ENCODE peak calls at places on chromosomes 7 and 10, in ten cellular contexts. One of them, this sample, is unnamed.
A peak's percentile ranks its signal among the peaks of the same experiment; 100 is the strongest.

GRCh38 chr7:130137207-130137606 is 66.9 kb downstream of the KLHDC10 start:
- DNase-seq in fibroblast of the aortic adventitia: no peak
- DNase-seq in OCI-LY7: no peak
- DNase-seq in tibial artery: no peak
- DNase-seq in A549: no peak
- DNase-seq in HFF-Myc: no peak
- DNase-seq in astrocyte of the spinal cord: no peak
- DNase-seq in mesenchymal stem cell: no peak
- DNase-seq in heart right ventricle: no peak
- DNase-seq in fibroblast of pulmonary artery: no peak
- DNase-seq in this sample: no peak

GRCh38 chr7:130758429-130759056 is 24.5 kb upstream of the KLF14 start:
- DNase-seq in tibial artery: no peak
- DNase-seq in HFF-Myc: peak; percentile 4
- DNase-seq in fibroblast of pulmonary artery: peak; percentile 82
- DNase-seq in OCI-LY7: peak; percentile 60
- DNase-seq in mesenchymal stem cell: peak; percentile 62
- DNase-seq in astrocyte of the spinal cord: peak; percentile 73
- DNase-seq in fibroblast of the aortic adventitia: peak; percentile 84
- DNase-seq in A549: peak; percentile 64
- DNase-seq in heart right ventricle: no peak
- DNase-seq in this sample: peak; percentile 76

GRCh38 chr7:8389898-8390642 is 43.3 kb upstream of the NXPH1 start:
- DNase-seq in OCI-LY7: no peak
- DNase-seq in fibroblast of pulmonary artery: no peak
- DNase-seq in HFF-Myc: no peak
- DNase-seq in heart right ventricle: no peak
- DNase-seq in fibroblast of the aortic adventitia: no peak
- DNase-seq in A549: peak; percentile 23
- DNase-seq in mesenchymal stem cell: no peak
- DNase-seq in astrocyte of the spinal cord: no peak
- DNase-seq in tibial artery: no peak
- DNase-seq in this sample: no peak

GRCh38 chr7:142158741-142159496 is 47.4 kb downstream of the MGAM2 start:
- DNase-seq in HFF-Myc: no peak
- DNase-seq in fibroblast of the aortic adventitia: no peak
- DNase-seq in fibroblast of pulmonary artery: no peak
- DNase-seq in tibial artery: no peak
- DNase-seq in astrocyte of the spinal cord: no peak
- DNase-seq in mesenchymal stem cell: no peak
- DNase-seq in OCI-LY7: no peak
- DNase-seq in A549: no peak
- DNase-seq in heart right ventricle: no peak
- DNase-seq in this sample: no peak

GRCh38 chr10:1214882-1215540 is 158.8 kb downstream of the WDR37 start:
- DNase-seq in tibial artery: no peak
- DNase-seq in OCI-LY7: no peak
- DNase-seq in HFF-Myc: no peak
- DNase-seq in fibroblast of pulmonary artery: no peak
- DNase-seq in fibroblast of the aortic adventitia: no peak
- DNase-seq in mesenchymal stem cell: no peak
- DNase-seq in A549: no peak
- DNase-seq in astrocyte of the spinal cord: no peak
- DNase-seq in heart right ventricle: no peak
- DNase-seq in this sample: no peak

GRCh38 chr7:20407585-20408466 is 77.1 kb downstream of the ITGB8 start:
- DNase-seq in A549: peak; percentile 9
- DNase-seq in mesenchymal stem cell: peak; percentile 55
- DNase-seq in astrocyte of the spinal cord: peak; percentile 45
- DNase-seq in heart right ventricle: peak; percentile 55
- DNase-seq in OCI-LY7: no peak
- DNase-seq in fibroblast of the aortic adventitia: peak; percentile 81
- DNase-seq in fibroblast of pulmonary artery: peak; percentile 78
- DNase-seq in tibial artery: peak; percentile 54
- DNase-seq in HFF-Myc: no peak
- DNase-seq in this sample: peak; percentile 65

GRCh38 chr7:23477962-23478866 is 7.9 kb upstream of the IGF2BP3 start:
- DNase-seq in fibroblast of pulmonary artery: no peak
- DNase-seq in tibial artery: no peak
- DNase-seq in OCI-LY7: no peak
- DNase-seq in heart right ventricle: no peak
- DNase-seq in astrocyte of the spinal cord: no peak
- DNase-seq in HFF-Myc: no peak
- DNase-seq in A549: no peak
- DNase-seq in mesenchymal stem cell: no peak
- DNase-seq in fibroblast of the aortic adventitia: peak; percentile 22
- DNase-seq in this sample: no peak

GRCh38 chr7:39952791-39953190 is 2.7 kb downstream of the CDK13 start:
- DNase-seq in A549: no peak
- DNase-seq in astrocyte of the spinal cord: peak; percentile 17
- DNase-seq in HFF-Myc: no peak
- DNase-seq in fibroblast of the aortic adventitia: peak; percentile 37
- DNase-seq in fibroblast of pulmonary artery: peak; percentile 19
- DNase-seq in tibial artery: no peak
- DNase-seq in OCI-LY7: no peak
- DNase-seq in heart right ventricle: no peak
- DNase-seq in mesenchymal stem cell: peak; percentile 32
- DNase-seq in this sample: no peak

GRCh38 chr7:103150192-103150591 is 1.3 kb upstream of the NAPEPLD start:
- DNase-seq in OCI-LY7: peak; percentile 18
- DNase-seq in tibial artery: no peak
- DNase-seq in mesenchymal stem cell: no peak
- DNase-seq in fibroblast of pulmonary artery: no peak
- DNase-seq in astrocyte of the spinal cord: no peak
- DNase-seq in heart right ventricle: no peak
- DNase-seq in fibroblast of the aortic adventitia: no peak
- DNase-seq in HFF-Myc: no peak
- DNase-seq in A549: no peak
- DNase-seq in this sample: no peak

GRCh38 chr10:73865459-73866442 is 8.6 kb downstream of the CAMK2G start:
- DNase-seq in astrocyte of the spinal cord: no peak
- DNase-seq in fibroblast of pulmonary artery: no peak
- DNase-seq in mesenchymal stem cell: no peak
- DNase-seq in heart right ventricle: peak; percentile 42
- DNase-seq in tibial artery: peak; percentile 49
- DNase-seq in A549: no peak
- DNase-seq in OCI-LY7: peak; percentile 85
- DNase-seq in fibroblast of the aortic adventitia: no peak
- DNase-seq in HFF-Myc: no peak
- DNase-seq in this sample: no peak

GRCh38 chr7:28782362-28782761 is 175.8 kb downstream of the TRIL start:
- DNase-seq in HFF-Myc: no peak
- DNase-seq in fibroblast of the aortic adventitia: no peak
- DNase-seq in A549: no peak
- DNase-seq in astrocyte of the spinal cord: no peak
- DNase-seq in OCI-LY7: no peak
- DNase-seq in fibroblast of pulmonary artery: no peak
- DNase-seq in mesenchymal stem cell: no peak
- DNase-seq in heart right ventricle: no peak
- DNase-seq in tibial artery: no peak
- DNase-seq in this sample: no peak

GRCh38 chr10:121681982-121682687 is 83.9 kb upstream of the FGFR2 start:
- DNase-seq in mesenchymal stem cell: no peak
- DNase-seq in tibial artery: no peak
- DNase-seq in fibroblast of the aortic adventitia: no peak
- DNase-seq in fibroblast of pulmonary artery: no peak
- DNase-seq in astrocyte of the spinal cord: peak; percentile 2
- DNase-seq in A549: no peak
- DNase-seq in OCI-LY7: no peak
- DNase-seq in heart right ventricle: peak; percentile 16
- DNase-seq in HFF-Myc: no peak
- DNase-seq in this sample: no peak

GRCh38 chr10:8402469-8403074 is 348.1 kb downstream of the GATA3 start:
- DNase-seq in heart right ventricle: no peak
- DNase-seq in OCI-LY7: no peak
- DNase-seq in tibial artery: no peak
- DNase-seq in A549: no peak
- DNase-seq in astrocyte of the spinal cord: no peak
- DNase-seq in mesenchymal stem cell: no peak
- DNase-seq in fibroblast of pulmonary artery: no peak
- DNase-seq in fibroblast of the aortic adventitia: no peak
- DNase-seq in HFF-Myc: no peak
- DNase-seq in this sample: peak; percentile 34

GRCh38 chr10:13904053-13904452 is 317.3 kb downstream of the PRPF18 start:
- DNase-seq in fibroblast of pulmonary artery: no peak
- DNase-seq in tibial artery: no peak
- DNase-seq in heart right ventricle: no peak
- DNase-seq in fibroblast of the aortic adventitia: no peak
- DNase-seq in mesenchymal stem cell: no peak
- DNase-seq in HFF-Myc: no peak
- DNase-seq in OCI-LY7: no peak
- DNase-seq in astrocyte of the spinal cord: no peak
- DNase-seq in A549: no peak
- DNase-seq in this sample: no peak

GRCh38 chr7:92763636-92764423 is 72.5 kb downstream of the CDK6 start:
- DNase-seq in OCI-LY7: no peak
- DNase-seq in tibial artery: no peak
- DNase-seq in mesenchymal stem cell: peak; percentile 85
- DNase-seq in fibroblast of pulmonary artery: peak; percentile 65
- DNase-seq in astrocyte of the spinal cord: peak; percentile 76
- DNase-seq in HFF-Myc: peak; percentile 75
- DNase-seq in heart right ventricle: no peak
- DNase-seq in A549: peak; percentile 92
- DNase-seq in fibroblast of the aortic adventitia: peak; percentile 44
- DNase-seq in this sample: peak; percentile 80

GRCh38 chr7:117818241-117818640 is 55.0 kb downstream of the CTTNBP2 start:
- DNase-seq in astrocyte of the spinal cord: no peak
- DNase-seq in OCI-LY7: no peak
- DNase-seq in A549: no peak
- DNase-seq in tibial artery: no peak
- DNase-seq in fibroblast of the aortic adventitia: no peak
- DNase-seq in fibroblast of pulmonary artery: no peak
- DNase-seq in mesenchymal stem cell: peak; percentile 75
- DNase-seq in HFF-Myc: no peak
- DNase-seq in heart right ventricle: no peak
- DNase-seq in this sample: no peak

GRCh38 chr7:27200761-27201230 is 905 bp upstream of the HOXA13 start:
- DNase-seq in tibial artery: no peak
- DNase-seq in mesenchymal stem cell: peak; percentile 22
- DNase-seq in A549: no peak
- DNase-seq in fibroblast of the aortic adventitia: no peak
- DNase-seq in fibroblast of pulmonary artery: no peak
- DNase-seq in heart right ventricle: no peak
- DNase-seq in astrocyte of the spinal cord: no peak
- DNase-seq in HFF-Myc: no peak
- DNase-seq in OCI-LY7: no peak
- DNase-seq in this sample: no peak
- H3K4me3 ChIP-seq in tibial artery: no peak overlapping the region
- H3K4me3 ChIP-seq in mesenchymal stem cell: no peak overlapping the region
- H3K4me3 ChIP-seq in A549: peak overlapping the region; percentile 82
- H3K4me3 ChIP-seq in fibroblast of the aortic adventitia: no peak overlapping the region
- H3K4me3 ChIP-seq in fibroblast of pulmonary artery: no peak overlapping the region
- H3K4me3 ChIP-seq in heart right ventricle: peak overlapping the region; percentile 19
- H3K4me3 ChIP-seq in astrocyte of the spinal cord: no peak overlapping the region
- H3K4me3 ChIP-seq in HFF-Myc: peak overlapping the region; percentile 46
- H3K4me3 ChIP-seq in OCI-LY7: peak overlapping the region; percentile 73
- H3K4me3 ChIP-seq in this sample: no peak overlapping the region

DNA sequence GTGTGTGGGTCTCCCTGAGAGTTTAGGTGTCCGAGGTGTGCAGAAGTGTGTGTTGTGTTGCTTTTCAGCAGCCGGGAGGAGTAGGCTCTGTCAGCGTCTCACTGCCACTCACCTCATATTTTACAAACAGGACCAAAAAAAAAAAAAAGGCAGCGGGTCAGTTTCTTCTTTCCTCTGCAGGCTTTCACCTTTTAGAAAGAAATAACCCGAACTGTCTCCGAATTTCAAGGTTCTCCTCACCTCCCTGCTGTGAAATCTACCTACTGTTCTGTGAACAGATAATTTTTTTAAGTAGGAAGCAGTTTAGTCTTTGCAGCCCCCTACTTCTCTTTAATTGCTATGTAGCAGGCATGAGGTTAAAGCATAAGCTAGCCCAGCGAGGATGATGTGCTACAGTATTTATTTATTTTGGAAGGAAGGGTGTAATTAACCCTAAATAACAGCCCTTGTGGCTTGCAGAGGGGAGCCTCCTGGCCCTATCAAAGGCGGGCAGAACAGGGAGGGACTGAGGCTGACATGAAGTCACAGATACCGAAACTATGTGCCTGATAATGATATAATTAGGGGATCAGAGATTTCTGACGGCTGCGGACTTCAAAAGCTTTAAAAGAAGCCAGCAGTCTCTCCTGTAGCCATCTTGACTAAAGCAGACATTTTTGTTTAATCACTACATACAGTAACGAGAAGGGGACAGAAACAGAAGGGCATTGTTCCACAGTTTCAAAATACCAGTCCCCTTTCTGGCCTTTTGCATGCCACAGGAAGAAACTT is 1.6 kb downstream of the BAMBI start:
- DNase-seq in heart right ventricle: no peak
- DNase-seq in fibroblast of pulmonary artery: peak; percentile 31
- DNase-seq in astrocyte of the spinal cord: peak; percentile 39
- DNase-seq in HFF-Myc: no peak
- DNase-seq in OCI-LY7: peak; percentile 47
- DNase-seq in fibroblast of the aortic adventitia: peak; percentile 13
- DNase-seq in tibial artery: no peak
- DNase-seq in A549: no peak
- DNase-seq in mesenchymal stem cell: peak; percentile 45
- DNase-seq in this sample: no peak
- H3K4me3 ChIP-seq in heart right ventricle: peak overlapping the region; percentile 79
- H3K4me3 ChIP-seq in fibroblast of pulmonary artery: peak overlapping the region; percentile 75
- H3K4me3 ChIP-seq in astrocyte of the spinal cord: peak overlapping the region; percentile 67
- H3K4me3 ChIP-seq in HFF-Myc: peak overlapping the region; percentile 60
- H3K4me3 ChIP-seq in OCI-LY7: peak overlapping the region; percentile 82
- H3K4me3 ChIP-seq in fibroblast of the aortic adventitia: peak overlapping the region; percentile 77
- H3K4me3 ChIP-seq in tibial artery: peak overlapping the region; percentile 86
- H3K4me3 ChIP-seq in A549: peak overlapping the region; percentile 99
- H3K4me3 ChIP-seq in mesenchymal stem cell: peak overlapping the region; percentile 82
- H3K4me3 ChIP-seq in this sample: peak overlapping the region; percentile 80

DNA sequence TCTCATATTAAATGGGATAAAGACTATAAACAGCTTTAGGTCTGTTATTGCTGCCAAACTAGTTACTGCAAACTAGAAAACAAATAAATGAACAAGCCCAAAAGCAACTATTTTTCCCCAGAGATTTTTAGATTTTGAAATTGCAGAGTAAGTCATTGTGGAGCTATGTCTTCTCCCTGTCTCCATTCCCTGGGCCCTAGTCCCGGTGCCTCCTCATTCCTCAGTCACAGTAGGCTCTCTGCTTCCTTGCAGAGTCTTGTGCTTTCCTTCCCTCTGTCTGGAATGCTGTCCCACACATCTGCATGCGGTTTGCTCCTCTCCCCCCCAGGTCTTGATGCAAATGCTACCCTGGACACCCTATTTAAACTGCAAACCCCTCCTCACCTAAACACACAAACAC is 4.0 kb downstream of the PNLIPRP3 start:
- DNase-seq in fibroblast of pulmonary artery: no peak
- DNase-seq in A549: no peak
- DNase-seq in HFF-Myc: no peak
- DNase-seq in mesenchymal stem cell: no peak
- DNase-seq in heart right ventricle: no peak
- DNase-seq in tibial artery: no peak
- DNase-seq in astrocyte of the spinal cord: no peak
- DNase-seq in OCI-LY7: no peak
- DNase-seq in fibroblast of the aortic adventitia: no peak
- DNase-seq in this sample: no peak
- H3K4me3 ChIP-seq in fibroblast of pulmonary artery: no peak overlapping the region
- H3K4me3 ChIP-seq in A549: no peak overlapping the region
- H3K4me3 ChIP-seq in HFF-Myc: no peak overlapping the region
- H3K4me3 ChIP-seq in mesenchymal stem cell: no peak overlapping the region
- H3K4me3 ChIP-seq in heart right ventricle: no peak overlapping the region
- H3K4me3 ChIP-seq in tibial artery: no peak overlapping the region
- H3K4me3 ChIP-seq in astrocyte of the spinal cord: no peak overlapping the region
- H3K4me3 ChIP-seq in OCI-LY7: no peak overlapping the region
- H3K4me3 ChIP-seq in fibroblast of the aortic adventitia: no peak overlapping the region
- H3K4me3 ChIP-seq in this sample: no peak overlapping the region

GRCh38 chr7:126696236-126696635 is 556.5 kb downstream of the GRM8 start:
- DNase-seq in tibial artery: no peak
- DNase-seq in fibroblast of pulmonary artery: no peak
- DNase-seq in mesenchymal stem cell: no peak
- DNase-seq in heart right ventricle: no peak
- DNase-seq in A549: no peak
- DNase-seq in astrocyte of the spinal cord: no peak
- DNase-seq in fibroblast of the aortic adventitia: no peak
- DNase-seq in HFF-Myc: no peak
- DNase-seq in OCI-LY7: no peak
- DNase-seq in this sample: no peak
- H3K4me3 ChIP-seq in tibial artery: no peak overlapping the region
- H3K4me3 ChIP-seq in fibroblast of pulmonary artery: no peak overlapping the region
- H3K4me3 ChIP-seq in mesenchymal stem cell: no peak overlapping the region
- H3K4me3 ChIP-seq in heart right ventricle: no peak overlapping the region
- H3K4me3 ChIP-seq in A549: no peak overlapping the region
- H3K4me3 ChIP-seq in astrocyte of the spinal cord: no peak overlapping the region
- H3K4me3 ChIP-seq in fibroblast of the aortic adventitia: no peak overlapping the region
- H3K4me3 ChIP-seq in HFF-Myc: no peak overlapping the region
- H3K4me3 ChIP-seq in OCI-LY7: no peak overlapping the region
- H3K4me3 ChIP-seq in this sample: no peak overlapping the region